ENCODE peak calls at places on chromosomes 5 and 9, in nine cellular contexts. Y is kidney glomerular epithelial cell; K is amygdala; J is activated CD4-positive, alpha-beta T cell treated with anti-CD3 and anti-CD28 coated beads for 48 hours; G is fibroblast of lung; T is GM20000; S is psoas muscle; M is A673; U is AG04450. F is an unnamed sample.

GRCh38 chr9:34079181-34079580 is 30.5 kb upstream of the UBAP2 start:
- DNase-seq in Y (peak), K (no peak), J (peak), G (peak), T (no peak), S (no peak), M (no peak), U (no peak), F (no peak)

GRCh38 chr9:110575169-110575568 is 4.4 kb downstream of the SVEP1 start:
- DNase-seq in Y (no peak), K (no peak), J (no peak), G (peak), T (no peak), S (peak), M (no peak), U (no peak), F (no peak)

GRCh38 chr9:86752727-86753126 is 194.6 kb downstream of the GAS1 start:
- DNase-seq in Y (no peak), K (no peak), J (no peak), G (no peak), T (no peak), S (no peak), M (no peak), U (no peak), F (no peak)

GRCh38 chr5:142872795-142873194 is 102.6 kb downstream of the ARHGAP26 start:
- DNase-seq in Y (peak), K (no peak), J (no peak), G (no peak), T (no peak), S (no peak), M (no peak), U (no peak), F (no peak)

GRCh38 chr5:159581502-159582249 is 251.4 kb upstream of the IL12B start:
- DNase-seq in Y (peak), K (no peak), J (no peak), G (peak), T (no peak), S (no peak), M (no peak), U (peak), F (no peak)

GRCh38 chr5:35029333-35029732 is 18.4 kb downstream of the AGXT2 start:
- DNase-seq in Y (peak), K (no peak), J (peak), G (peak), T (no peak), S (no peak), M (no peak), U (no peak), F (no peak)

GRCh38 chr5:31119938-31120641 is 73.4 kb upstream of the CDH6 start:
- DNase-seq in Y (peak), K (no peak), J (no peak), G (no peak), T (no peak), S (no peak), M (no peak), U (no peak), F (no peak)

GRCh38 chr5:25255128-25255527 is 610.4 kb upstream of the CDH10 start:
- DNase-seq in Y (no peak), K (no peak), J (no peak), G (no peak), T (no peak), S (no peak), M (no peak), U (no peak), F (no peak)

GRCh38 chr5:179906795-179907569 is 715 bp downstream of the TBC1D9B start:
- DNase-seq in Y (no peak), K (no peak), J (peak), G (peak), T (no peak), S (peak), M (peak), U (no peak), F (peak)

GRCh38 chr5:34941936-34942335 is 12.6 kb downstream of the DNAJC21 start:
- DNase-seq in Y (no peak), K (no peak), J (no peak), G (no peak), T (no peak), S (no peak), M (no peak), U (no peak), F (no peak)

GRCh38 chr9:134422301-134422700 is 96.0 kb downstream of the RXRA start:
- DNase-seq in Y (peak), K (no peak), J (no peak), G (no peak), T (no peak), S (peak), M (no peak), U (no peak), F (no peak)

GRCh38 chr5:73968246-73968645 is 342.2 kb downstream of the ARHGEF28 start:
- DNase-seq in Y (no peak), K (no peak), J (no peak), G (no peak), T (no peak), S (no peak), M (no peak), U (no peak), F (no peak)

GRCh38 chr9:90517103-90517502 is 125.5 kb downstream of the DIRAS2 start:
- DNase-seq in Y (no peak), K (no peak), J (no peak), G (no peak), T (no peak), S (no peak), M (no peak), U (no peak), F (no peak)

GRCh38 chr9:17757816-17758215 is 178.9 kb downstream of the SH3GL2 start:
- DNase-seq in Y (no peak), K (no peak), J (no peak), G (no peak), T (no peak), S (no peak), M (no peak), U (no peak), F (no peak)

GRCh38 chr9:131310833-131311554 is 21.5 kb downstream of the PLPP7 start:
- DNase-seq in Y (no peak), K (no peak), J (peak), G (no peak), T (no peak), S (peak), M (no peak), U (no peak), F (no peak)

GRCh38 chr9:38084556-38084880 is 15.5 kb upstream of the SHB start:
- DNase-seq in Y (no peak), K (peak), J (no peak), G (no peak), T (peak), S (no peak), M (no peak), U (no peak), F (no peak)

GRCh38 chr9:123437201-123437600 is 81.2 kb downstream of the CRB2 start:
- DNase-seq in Y (no peak), K (no peak), J (no peak), G (no peak), T (no peak), S (no peak), M (no peak), U (no peak), F (no peak)

GRCh38 chr9:2465921-2466460 is 155.6 kb upstream of the VLDLR start:
- DNase-seq in Y (peak), K (no peak), J (no peak), G (peak), T (peak), S (no peak), M (no peak), U (no peak), F (no peak)

GRCh38 chr9:124353811-124354274 is 61.4 kb downstream of the PSMB7 start:
- DNase-seq in Y (peak), K (no peak), J (no peak), G (peak), T (no peak), S (no peak), M (no peak), U (peak), F (no peak)